ENCODE peak calls at places on chromosomes 5 and 9, in five cellular contexts. N, F, U, D and A are unnamed samples.

GRCh38 chr9:135971892-135972291 is 10.7 kb upstream of the UBAC1 start:
- DNase-seq in U (peak), D (no peak), F (no peak), N (peak), A (peak)

GRCh38 chr5:4614088-4614487 is 526.0 kb upstream of the ADAMTS16 start:
- DNase-seq in F (no peak), U (no peak), N (no peak), D (no peak), A (peak)

GRCh38 chr5:167853421-167853820 is 438.0 kb upstream of the WWC1 start:
- DNase-seq in F (peak), N (no peak), D (peak), U (no peak), A (no peak)

GRCh38 chr5:33800221-33800950 is 91.4 kb downstream of the ADAMTS12 start:
- DNase-seq in N (no peak), U (no peak), D (no peak), F (no peak), A (no peak)

GRCh38 chr5:88544616-88545150 is 276.0 kb upstream of the TMEM161B start:
- DNase-seq in N (no peak), D (no peak), U (no peak), F (no peak), A (no peak)

GRCh38 chr5:177194278-177194677 is 60.7 kb downstream of the NSD1 start:
- DNase-seq in F (peak), U (no peak), D (peak), N (no peak), A (peak)

GRCh38 chr9:14654932-14655331 is 38.3 kb downstream of the ZDHHC21 start:
- DNase-seq in U (no peak), F (peak), N (no peak), D (peak), A (peak)

GRCh38 chr5:171736976-171737848 is 48.4 kb upstream of the SMIM23 start:
- DNase-seq in D (no peak), F (no peak), U (no peak), N (no peak), A (peak)

GRCh38 chr5:71483355-71483754 is 27.9 kb downstream of the BDP1 start:
- DNase-seq in N (no peak), F (peak), U (no peak), D (peak), A (peak)

GRCh38 chr5:7897014-7897600 is 28.2 kb downstream of the MTRR start:
- DNase-seq in U (no peak), N (peak), F (peak), D (peak), A (peak)

GRCh38 chr9:84137968-84138367 is 157.4 kb downstream of the RMI1 start:
- DNase-seq in U (no peak), N (no peak), D (peak), F (no peak), A (no peak)

GRCh38 chr5:117488976-117489500 is 914.4 kb upstream of the SEMA6A start:
- DNase-seq in N (no peak), D (no peak), U (no peak), F (no peak), A (no peak)

GRCh38 chr5:41856644-41857491 is 13.4 kb downstream of the OXCT1 start:
- DNase-seq in F (peak), D (peak), U (peak), N (peak), A (peak)

GRCh38 chr9:98040212-98040611 is 16.3 kb upstream of the NANS start:
- DNase-seq in U (no peak), N (no peak), F (no peak), D (no peak), A (no peak)

GRCh38 chr5:69502375-69503143 is 10.0 kb downstream of the OCLN start:
- DNase-seq in F (peak), D (peak), N (no peak), U (no peak), A (peak)

GRCh38 chr5:81687292-81687691 is 63.6 kb downstream of the SSBP2 start:
- DNase-seq in D (no peak), F (no peak), N (no peak), U (no peak), A (no peak)
- H3K23ac ChIP-seq in D (no peak), F (no peak), N (no peak), U (no peak), A (no peak)

GRCh38 chr5:175602171-175602570 is 55.7 kb upstream of the HRH2 start:
- DNase-seq in N (no peak), F (no peak), D (no peak), U (no peak), A (no peak)
- H2BK15ac ChIP-seq in N (no peak), F (no peak), D (no peak), U (no peak), A (no peak)

GRCh38 chr9:12722131-12722530 is 28.9 kb downstream of the TYRP1 start:
- DNase-seq in N (no peak), D (peak), F (no peak), U (no peak), A (no peak)
- H4K8ac ChIP-seq in N (no peak), D (no peak), F (no peak), U (no peak), A (no peak)

GRCh38 chr9:128160603-128160987 is 530 bp downstream of the BBLN start:
- DNase-seq in F (peak), U (no peak), N (no peak), D (peak), A (peak)
- H3K23ac ChIP-seq in F (peak), U (peak), N (no peak), D (peak), A (no peak)

DNA sequence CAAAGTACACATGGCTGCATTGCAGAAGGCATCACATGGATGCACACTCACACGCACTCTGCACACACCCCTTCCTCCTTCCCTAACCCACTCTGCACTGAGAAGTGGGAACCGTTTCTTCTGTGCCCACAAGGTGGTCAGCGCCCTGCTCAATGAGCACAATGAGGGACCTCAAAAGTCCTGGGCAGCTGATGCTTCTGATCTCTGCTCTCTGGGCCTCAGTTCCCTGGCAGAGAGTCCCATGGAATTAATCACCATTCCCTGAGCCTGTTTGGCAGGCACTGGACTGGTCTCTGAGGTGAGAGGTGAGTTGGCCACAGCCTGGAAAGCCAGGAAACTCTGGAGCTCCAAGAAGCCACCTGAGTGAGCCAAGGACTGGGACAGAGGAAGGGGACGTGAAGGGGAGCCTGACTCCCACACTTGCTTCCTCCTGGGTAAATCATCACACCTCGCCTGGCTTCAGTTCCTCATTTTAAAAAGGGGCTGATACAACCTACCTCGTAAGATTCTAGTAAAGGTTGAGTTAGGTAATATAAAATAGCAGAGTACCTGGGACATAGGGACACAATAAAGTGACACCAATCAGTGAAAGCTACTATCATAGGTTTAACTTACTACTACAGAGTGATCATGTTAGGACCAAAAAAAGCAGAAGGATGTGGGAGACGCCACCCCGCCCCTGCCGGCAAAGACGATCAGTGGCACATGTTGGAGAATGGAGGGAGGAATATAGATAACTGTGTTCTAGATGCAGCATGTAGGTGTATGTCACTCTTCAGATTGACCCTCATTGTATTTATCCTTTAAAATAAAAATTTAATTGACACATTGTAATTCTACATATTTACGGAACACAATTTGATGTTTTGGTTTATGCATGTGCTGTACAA is 21.1 kb upstream of the IGFBPL1 start:
- DNase-seq in D (no peak), F (no peak), U (no peak), N (no peak), A (no peak)
- H2BK15ac ChIP-seq in D (no peak), F (no peak), U (no peak), N (no peak), A (no peak)

DNA sequence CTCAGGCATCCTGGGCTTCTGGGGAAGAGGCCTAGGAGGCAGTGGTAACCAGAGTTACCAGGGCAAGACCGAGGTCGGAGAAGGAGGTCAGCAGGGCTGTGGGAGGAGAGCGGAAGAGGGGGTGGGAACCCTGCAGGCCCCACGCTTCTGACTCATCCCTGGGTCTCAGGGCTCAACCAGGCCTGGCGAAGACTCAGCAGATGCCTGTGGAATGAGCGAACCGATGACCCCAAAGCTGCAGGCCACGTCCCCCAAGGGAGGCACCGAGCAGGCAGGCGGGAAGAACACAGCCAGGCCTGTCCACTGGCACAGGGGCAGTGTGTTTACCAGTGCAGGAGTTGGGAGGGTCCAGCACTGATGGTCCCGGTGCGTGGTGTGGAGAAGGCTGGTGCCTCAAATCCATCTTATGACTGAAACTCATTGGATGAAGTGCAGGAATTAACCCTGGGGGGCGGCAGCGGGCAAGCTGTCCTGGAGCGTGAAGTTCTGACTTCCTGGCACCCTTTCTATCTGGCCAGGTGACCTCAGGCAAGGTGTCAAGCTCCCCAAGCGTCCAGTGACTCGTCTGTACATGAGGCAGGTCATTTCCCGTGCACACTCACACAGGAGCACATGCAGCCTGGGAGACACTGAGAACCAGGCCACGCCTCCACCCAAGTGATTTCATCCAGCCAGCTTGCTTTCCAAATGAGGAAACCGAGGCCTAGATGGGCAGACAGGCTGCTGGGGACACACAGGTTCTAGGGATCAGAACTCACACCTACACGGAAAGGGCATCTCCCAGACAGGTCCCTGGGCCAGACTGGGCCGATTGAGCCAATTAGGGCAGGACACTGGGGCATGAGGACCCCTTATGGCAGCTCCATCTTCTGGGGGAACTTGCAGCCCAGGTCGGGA is 69.1 kb downstream of the ADAMTS2 start:
- DNase-seq in D (peak), F (peak), U (no peak), N (no peak), A (peak)
- H4K8ac ChIP-seq in D (peak), F (peak), U (no peak), N (no peak), A (no peak)

GRCh38 chr9:86080112-86080579 is 19.2 kb downstream of the GOLM1 start:
- DNase-seq in F (no peak), D (no peak), U (no peak), N (no peak), A (no peak)

GRCh38 chr9:86077286-86077685 is 22.1 kb downstream of the GOLM1 start:
- DNase-seq in U (no peak), F (no peak), D (peak), N (no peak), A (no peak)

GRCh38 chr9:86078731-86079130 is 20.6 kb downstream of the GOLM1 start:
- DNase-seq in U (no peak), D (no peak), F (no peak), N (no peak), A (no peak)

GRCh38 chr9:86082870-86083269 is 16.5 kb downstream of the GOLM1 start:
- DNase-seq in N (no peak), U (no peak), F (no peak), D (no peak), A (no peak)

DNA sequence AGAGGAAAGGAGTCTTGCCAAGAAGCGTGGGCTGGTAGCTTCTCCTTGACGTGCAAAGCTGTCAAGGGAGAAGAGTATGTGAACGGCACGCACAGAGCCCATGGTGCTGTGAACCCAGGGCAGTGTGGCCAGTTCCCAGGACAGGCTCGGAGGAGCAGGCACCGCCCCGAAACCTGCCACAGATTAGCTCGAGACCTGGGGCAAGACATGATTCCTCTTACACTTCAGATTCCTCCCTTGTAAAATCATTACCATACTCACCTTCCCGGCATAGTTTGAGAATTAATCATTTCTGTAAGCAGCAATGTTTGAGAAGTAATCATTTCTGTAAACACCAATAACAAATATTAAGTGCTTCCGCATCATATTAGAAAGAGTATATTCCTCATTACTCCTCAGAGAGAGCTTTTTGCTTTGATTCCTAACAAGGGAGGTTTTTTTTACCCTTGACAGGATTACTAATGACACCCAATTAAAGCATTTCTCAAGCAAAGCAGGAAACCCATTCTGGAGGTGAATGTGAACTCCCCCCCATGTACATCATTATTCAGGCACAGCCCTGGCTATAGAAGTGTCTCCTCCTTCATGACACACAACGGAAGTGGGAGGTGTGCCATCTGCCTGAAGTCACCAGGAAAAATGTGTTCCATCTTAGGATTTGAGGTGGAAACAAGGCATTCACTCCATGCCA is 19.8 kb downstream of the GOLM1 start:
- DNase-seq in D (no peak), N (no peak), F (no peak), U (no peak), A (peak)
- H3K23ac ChIP-seq in D (no peak), N (no peak), F (no peak), U (no peak), A (no peak)

DNA sequence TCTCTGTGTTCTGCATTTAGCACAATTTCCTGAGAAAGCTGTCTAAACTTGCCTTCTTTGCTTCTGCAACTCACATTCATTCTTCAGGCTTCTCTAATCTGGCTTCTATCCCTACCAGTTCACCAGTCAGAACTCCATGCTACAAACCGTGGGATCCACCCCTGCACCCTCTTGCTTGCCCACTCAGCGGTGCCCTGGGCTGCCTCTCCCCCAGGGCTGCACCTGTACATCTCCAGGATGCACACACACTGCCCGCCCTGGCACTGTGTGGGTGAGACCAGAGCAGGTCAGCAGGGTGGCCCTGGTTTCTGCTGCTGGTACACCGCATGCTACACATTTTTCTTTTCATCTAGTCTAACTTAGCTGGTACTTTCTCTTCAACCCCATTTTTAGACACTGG is 127.1 kb downstream of the FANCC start:
- DNase-seq in U (no peak), F (no peak), D (no peak), N (no peak), A (no peak)
- H2BK15ac ChIP-seq in U (no peak), F (no peak), D (no peak), N (no peak), A (no peak)